ENCODE peak calls at places on chromosome 17, in four cellular contexts. A, W, T and M are unnamed samples.

GRCh38 chr17:76139261-76139752 is 1.7 kb downstream of the FOXJ1 start:
- DNase-seq in W (no peak), T (no peak), A (no peak), M (no peak)

GRCh38 chr17:64447526-64447925 is 1.4 kb upstream of the MILR1 start:
- DNase-seq in A (no peak), T (no peak), W (no peak), M (no peak)

GRCh38 chr17:6994666-6995246 is 1.1 kb upstream of the ALOX12 start:
- DNase-seq in T (no peak), W (no peak), A (no peak), M (no peak)

GRCh38 chr17:76266244-76266938 is 1.2 kb downstream of the UBALD2 start:
- DNase-seq in A (no peak), T (no peak), W (no peak), M (no peak)

GRCh38 chr17:82212331-82213250 is at the start of gene CCDC57:
- DNase-seq in W (peak), A (peak), T (no peak), M (peak)

GRCh38 chr17:81685108-81685507 is 1.3 kb downstream of the HGS start:
- DNase-seq in A (no peak), T (no peak), W (no peak), M (no peak)

GRCh38 chr17:53919356-53919755 is 96.6 kb downstream of the KIF2B start:
- DNase-seq in A (no peak), T (no peak), W (no peak), M (no peak)

GRCh38 chr17:27939489-27940465 is 46.6 kb upstream of the LYRM9 start:
- DNase-seq in W (no peak), A (no peak), T (no peak), M (no peak)

GRCh38 chr17:43880420-43880991 is 26.8 kb downstream of the MPP2 start:
- DNase-seq in W (no peak), T (peak), A (no peak), M (peak)

GRCh38 chr17:67601897-67602296 is 115.8 kb upstream of the NOL11 start:
- DNase-seq in A (no peak), T (no peak), W (no peak), M (no peak)

GRCh38 chr17:71883845-71884244 is 237.0 kb upstream of the SOX9 start:
- DNase-seq in A (no peak), T (no peak), W (no peak), M (no peak)

GRCh38 chr17:81976332-81977210 is 858 bp upstream of the ASPSCR1 start:
- DNase-seq in W (no peak), A (no peak), T (no peak), M (no peak)

GRCh38 chr17:75442168-75443103 is 14.0 kb upstream of the TMEM94 start:
- DNase-seq in W (no peak), A (no peak), T (no peak), M (no peak)

GRCh38 chr17:40331743-40332641 is 23.0 kb downstream of the RARA start:
- DNase-seq in W (no peak), A (no peak), T (no peak), M (no peak)

GRCh38 chr17:7256766-7257456 is 4.9 kb downstream of the ELP5 start:
- DNase-seq in W (no peak), T (no peak), A (no peak), M (no peak)

GRCh38 chr17:76276461-76277299 is 11.5 kb downstream of the UBALD2 start:
- DNase-seq in T (no peak), W (no peak), A (no peak), M (no peak)

GRCh38 chr17:13001991-13002615 is 15.7 kb downstream of the ELAC2 start:
- DNase-seq in A (no peak), W (no peak), T (no peak), M (peak)

GRCh38 chr17:6755731-6756184 is at the start of gene XAF1:
- DNase-seq in W (no peak), A (peak), T (peak), M (no peak)

GRCh38 chr17:7673239-7673638 is 14.1 kb downstream of the TP53 start:
- DNase-seq in W (no peak), A (no peak), T (peak), M (no peak)

GRCh38 chr17:75313941-75314550 is 24.8 kb upstream of the SLC25A19 start:
- DNase-seq in T (no peak), A (no peak), W (no peak), M (no peak)

GRCh38 chr17:652310-652709 is 62.3 kb downstream of the VPS53 start:
- DNase-seq in T (no peak), A (no peak), W (peak), M (no peak)

GRCh38 chr17:5695480-5695879 is 111.2 kb upstream of the NLRP1 start:
- DNase-seq in W (no peak), A (no peak), T (no peak), M (no peak)

GRCh38 chr17:37744633-37744927 is 279 bp downstream of the HNF1B start:
- DNase-seq in T (no peak), W (no peak), A (no peak), M (no peak)

GRCh38 chr17:68600881-68601564 is at the start of gene FAM20A:
- DNase-seq in W (no peak), T (no peak), A (no peak), M (peak)

GRCh38 chr17:9247401-9247938 is 226.2 kb downstream of the NTN1 start:
- DNase-seq in W (no peak), A (no peak), T (no peak), M (no peak)

GRCh38 chr17:66727634-66728570 is 107.0 kb upstream of the CACNG5 start:
- DNase-seq in A (no peak), W (peak), T (no peak), M (peak)

GRCh38 chr17:65633988-65634387 is 72.5 kb upstream of the AXIN2 start:
- DNase-seq in T (no peak), W (no peak), A (no peak), M (no peak)

GRCh38 chr17:46951681-46952080 is 27.4 kb downstream of the RPRML start:
- DNase-seq in W (no peak), A (no peak), T (no peak), M (no peak)

GRCh38 chr17:33192961-33193911 is 99.9 kb downstream of the ASIC2 start:
- DNase-seq in T (no peak), W (peak), A (no peak), M (no peak)

GRCh38 chr17:19426631-19427030 is 15.6 kb downstream of the RNF112 start:
- DNase-seq in W (no peak), A (no peak), T (no peak), M (no peak)

GRCh38 chr17:57174591-57174990 is 81.7 kb upstream of the MSI2 start:
- DNase-seq in A (no peak), T (no peak), W (no peak), M (no peak)

GRCh38 chr17:8885968-8886674 is 18.6 kb upstream of the PIK3R6 start:
- DNase-seq in T (no peak), A (no peak), W (no peak), M (no peak)

GRCh38 chr17:18993876-18994275 is 10.7 kb downstream of the FAM83G start:
- DNase-seq in T (no peak), A (no peak), W (no peak), M (no peak)

GRCh38 chr17:61000911-61001310 is 323.3 kb downstream of the BCAS3 start:
- DNase-seq in A (no peak), W (peak), T (no peak), M (peak)

GRCh38 chr17:41490022-41490421 is 312 bp upstream of the KRT36 start:
- DNase-seq in W (no peak), A (no peak), T (no peak), M (no peak)

GRCh38 chr17:28745052-28745776 is 1.4 kb downstream of the TRAF4 start:
- DNase-seq in W (no peak), A (no peak), T (peak), M (peak)

GRCh38 chr17:41334385-41334784 is 16.2 kb downstream of the KRT33A start:
- DNase-seq in W (no peak), T (no peak), A (no peak), M (no peak)

GRCh38 chr17:4786111-4786491 is at the start of gene VMO1:
- DNase-seq in A (no peak), W (no peak), T (no peak), M (peak)